ENCODE peak calls at places on chromosome 17, in seven cellular contexts. H is endothelial cell; S is coronary artery; D is cardiac muscle cell; T is stimulated activated CD8-positive, alpha-beta memory T cell treated with anti-CD3 and anti-CD28 coated beads, Interleukin-2, amount 100 ng/mL, for 1 hour; O is omental fat pad; Y is stimulated activated CD4-positive, alpha-beta T cell treated with anti-CD3 and anti-CD28 coated beads, Interleukin-1b, Interleukin-23, amount 100 ng/mL, for 1 hour. X is an unnamed sample.

GRCh38 chr17:48589831-48590602 is at the start of gene HOXB3:
- DNase-seq in Y (no peak), O (no peak), D (no peak), H (no peak), T (no peak), S (no peak), X (no peak)

GRCh38 chr17:17172990-17173389 is 33.1 kb downstream of the PLD6 start:
- DNase-seq in Y (no peak), O (no peak), H (no peak), S (no peak), T (no peak), D (no peak), X (no peak)

GRCh38 chr17:4899341-4900230 is at the start of gene C17orf107:
- DNase-seq in Y (peak; percentile 96), S (peak; percentile 87), O (peak; percentile 81), H (peak; percentile 73), T (peak; percentile 87), D (peak; percentile 56), X (no peak)

GRCh38 chr17:6641374-6641818 is 536 bp downstream of the TXNDC17 start:
- DNase-seq in S (no peak), T (no peak), O (no peak), Y (no peak), D (no peak), H (no peak), X (no peak)

GRCh38 chr17:76154292-76154691 is 13.2 kb upstream of the FOXJ1 start:
- DNase-seq in T (no peak), Y (no peak), S (no peak), H (no peak), O (no peak), D (no peak), X (no peak)

GRCh38 chr17:7363311-7363710 is 8.4 kb downstream of the TMEM95 start:
- DNase-seq in T (no peak), S (no peak), O (no peak), H (no peak), Y (no peak), D (no peak), X (no peak)

GRCh38 chr17:29133146-29133713 is 47.0 kb downstream of the MYO18A start:
- DNase-seq in T (no peak), Y (no peak), S (peak; percentile 87), D (peak; percentile 29), O (no peak), H (no peak), X (no peak)

GRCh38 chr17:2624292-2624731 is 30.9 kb downstream of the PAFAH1B1 start:
- DNase-seq in H (peak; percentile 30), Y (no peak), O (no peak), D (no peak), T (no peak), S (no peak), X (no peak)

GRCh38 chr17:42748906-42749798 is 4.3 kb upstream of the EZH1 start:
- DNase-seq in H (no peak), T (no peak), Y (no peak), S (no peak), O (no peak), D (no peak), X (no peak)

GRCh38 chr17:4856937-4857314 is 23.8 kb downstream of the MINK1 start:
- DNase-seq in O (no peak), Y (no peak), T (no peak), D (no peak), H (no peak), S (no peak), X (no peak)

X was measured in HuH-7.5.